ENCODE peak calls at places on chromosomes 5 and 9, in seven cellular contexts. One of them, this sample, is unnamed.

GRCh38 chr5:104265531-104266130 is 703.0 kb upstream of the NUDT12 start:
- DNase-seq in NCI-H774: no peak
- DNase-seq in Ammon's horn: no peak
- DNase-seq in NAMALWA: no peak
- DNase-seq in stimulated activated CD8-positive, alpha-beta memory T cell treated with anti-CD3 and anti-CD28 coated beads, Interleukin-2, amount 100 ng/mL, for 48 hours: no peak
- DNase-seq in left ventricle myocardium inferior: no peak
- DNase-seq in activated naive CD8-positive, alpha-beta T cell treated with anti-CD3 and anti-CD28 coated beads for 36 hours: no peak
- DNase-seq in this sample: no peak

GRCh38 chr5:123089572-123089970 is 530 bp downstream of the PRDM6 start:
- DNase-seq in NCI-H774: no peak
- DNase-seq in Ammon's horn: no peak
- DNase-seq in NAMALWA: no peak
- DNase-seq in stimulated activated CD8-positive, alpha-beta memory T cell treated with anti-CD3 and anti-CD28 coated beads, Interleukin-2, amount 100 ng/mL, for 48 hours: no peak
- DNase-seq in left ventricle myocardium inferior: peak
- DNase-seq in activated naive CD8-positive, alpha-beta T cell treated with anti-CD3 and anti-CD28 coated beads for 36 hours: no peak
- DNase-seq in this sample: no peak

GRCh38 chr5:125487231-125487630 is 740.8 kb upstream of the ZNF608 start:
- DNase-seq in NCI-H774: no peak
- DNase-seq in Ammon's horn: peak
- DNase-seq in NAMALWA: no peak
- DNase-seq in stimulated activated CD8-positive, alpha-beta memory T cell treated with anti-CD3 and anti-CD28 coated beads, Interleukin-2, amount 100 ng/mL, for 48 hours: no peak
- DNase-seq in left ventricle myocardium inferior: no peak
- DNase-seq in activated naive CD8-positive, alpha-beta T cell treated with anti-CD3 and anti-CD28 coated beads for 36 hours: no peak
- DNase-seq in this sample: no peak

GRCh38 chr9:113634597-113635515 is 171.3 kb downstream of the RGS3 start:
- DNase-seq in NCI-H774: no peak
- DNase-seq in Ammon's horn: no peak
- DNase-seq in NAMALWA: no peak
- DNase-seq in stimulated activated CD8-positive, alpha-beta memory T cell treated with anti-CD3 and anti-CD28 coated beads, Interleukin-2, amount 100 ng/mL, for 48 hours: no peak
- DNase-seq in left ventricle myocardium inferior: no peak
- DNase-seq in activated naive CD8-positive, alpha-beta T cell treated with anti-CD3 and anti-CD28 coated beads for 36 hours: no peak
- DNase-seq in this sample: no peak

GRCh38 chr9:133347515-133347984 is 381 bp downstream of the MED22 start:
- DNase-seq in NCI-H774: peak
- DNase-seq in Ammon's horn: no peak
- DNase-seq in NAMALWA: peak
- DNase-seq in stimulated activated CD8-positive, alpha-beta memory T cell treated with anti-CD3 and anti-CD28 coated beads, Interleukin-2, amount 100 ng/mL, for 48 hours: no peak
- DNase-seq in left ventricle myocardium inferior: peak
- DNase-seq in activated naive CD8-positive, alpha-beta T cell treated with anti-CD3 and anti-CD28 coated beads for 36 hours: peak
- DNase-seq in this sample: no peak

GRCh38 chr9:79984429-79985067 is 412.8 kb downstream of the TLE4 start:
- DNase-seq in NCI-H774: no peak
- DNase-seq in Ammon's horn: no peak
- DNase-seq in NAMALWA: no peak
- DNase-seq in stimulated activated CD8-positive, alpha-beta memory T cell treated with anti-CD3 and anti-CD28 coated beads, Interleukin-2, amount 100 ng/mL, for 48 hours: no peak
- DNase-seq in left ventricle myocardium inferior: no peak
- DNase-seq in activated naive CD8-positive, alpha-beta T cell treated with anti-CD3 and anti-CD28 coated beads for 36 hours: no peak
- DNase-seq in this sample: no peak

GRCh38 chr9:127692071-127692470 is 14.7 kb upstream of the CFAP157 start:
- DNase-seq in NCI-H774: no peak
- DNase-seq in Ammon's horn: no peak
- DNase-seq in NAMALWA: no peak
- DNase-seq in stimulated activated CD8-positive, alpha-beta memory T cell treated with anti-CD3 and anti-CD28 coated beads, Interleukin-2, amount 100 ng/mL, for 48 hours: no peak
- DNase-seq in left ventricle myocardium inferior: no peak
- DNase-seq in activated naive CD8-positive, alpha-beta T cell treated with anti-CD3 and anti-CD28 coated beads for 36 hours: no peak
- DNase-seq in this sample: no peak

GRCh38 chr9:120915854-120916495 is 10.6 kb downstream of the TRAF1 start:
- DNase-seq in NCI-H774: no peak
- DNase-seq in Ammon's horn: peak
- DNase-seq in NAMALWA: no peak
- DNase-seq in stimulated activated CD8-positive, alpha-beta memory T cell treated with anti-CD3 and anti-CD28 coated beads, Interleukin-2, amount 100 ng/mL, for 48 hours: no peak
- DNase-seq in left ventricle myocardium inferior: no peak
- DNase-seq in activated naive CD8-positive, alpha-beta T cell treated with anti-CD3 and anti-CD28 coated beads for 36 hours: no peak
- DNase-seq in this sample: no peak

GRCh38 chr9:75033789-75034473 is 5.8 kb upstream of the CARNMT1 start:
- DNase-seq in NCI-H774: no peak
- DNase-seq in Ammon's horn: no peak
- DNase-seq in NAMALWA: no peak
- DNase-seq in stimulated activated CD8-positive, alpha-beta memory T cell treated with anti-CD3 and anti-CD28 coated beads, Interleukin-2, amount 100 ng/mL, for 48 hours: no peak
- DNase-seq in left ventricle myocardium inferior: no peak
- DNase-seq in activated naive CD8-positive, alpha-beta T cell treated with anti-CD3 and anti-CD28 coated beads for 36 hours: no peak
- DNase-seq in this sample: no peak

GRCh38 chr5:120463991-120464626 is at the start of gene PRR16:
- DNase-seq in NCI-H774: peak
- DNase-seq in Ammon's horn: peak
- DNase-seq in NAMALWA: peak
- DNase-seq in stimulated activated CD8-positive, alpha-beta memory T cell treated with anti-CD3 and anti-CD28 coated beads, Interleukin-2, amount 100 ng/mL, for 48 hours: no peak
- DNase-seq in left ventricle myocardium inferior: peak
- DNase-seq in activated naive CD8-positive, alpha-beta T cell treated with anti-CD3 and anti-CD28 coated beads for 36 hours: peak
- DNase-seq in this sample: no peak

GRCh38 chr9:96400132-96400910 is 16.8 kb upstream of the SLC35D2 start:
- DNase-seq in NCI-H774: no peak
- DNase-seq in Ammon's horn: no peak
- DNase-seq in NAMALWA: no peak
- DNase-seq in stimulated activated CD8-positive, alpha-beta memory T cell treated with anti-CD3 and anti-CD28 coated beads, Interleukin-2, amount 100 ng/mL, for 48 hours: no peak
- DNase-seq in left ventricle myocardium inferior: no peak
- DNase-seq in activated naive CD8-positive, alpha-beta T cell treated with anti-CD3 and anti-CD28 coated beads for 36 hours: no peak
- DNase-seq in this sample: no peak

GRCh38 chr5:133754575-133755169 is 142.3 kb upstream of the FSTL4 start:
- DNase-seq in NCI-H774: peak
- DNase-seq in Ammon's horn: peak
- DNase-seq in NAMALWA: peak
- DNase-seq in stimulated activated CD8-positive, alpha-beta memory T cell treated with anti-CD3 and anti-CD28 coated beads, Interleukin-2, amount 100 ng/mL, for 48 hours: no peak
- DNase-seq in left ventricle myocardium inferior: no peak
- DNase-seq in activated naive CD8-positive, alpha-beta T cell treated with anti-CD3 and anti-CD28 coated beads for 36 hours: peak
- DNase-seq in this sample: peak

GRCh38 chr9:130626249-130626982 is 38.0 kb upstream of the PRDM12 start:
- DNase-seq in NCI-H774: no peak
- DNase-seq in Ammon's horn: no peak
- DNase-seq in NAMALWA: no peak
- DNase-seq in stimulated activated CD8-positive, alpha-beta memory T cell treated with anti-CD3 and anti-CD28 coated beads, Interleukin-2, amount 100 ng/mL, for 48 hours: no peak
- DNase-seq in left ventricle myocardium inferior: peak
- DNase-seq in activated naive CD8-positive, alpha-beta T cell treated with anti-CD3 and anti-CD28 coated beads for 36 hours: no peak
- DNase-seq in this sample: no peak

GRCh38 chr9:135790356-135790755 is 88.4 kb downstream of the KCNT1 start:
- DNase-seq in NCI-H774: no peak
- DNase-seq in Ammon's horn: no peak
- DNase-seq in NAMALWA: no peak
- DNase-seq in stimulated activated CD8-positive, alpha-beta memory T cell treated with anti-CD3 and anti-CD28 coated beads, Interleukin-2, amount 100 ng/mL, for 48 hours: no peak
- DNase-seq in left ventricle myocardium inferior: no peak
- DNase-seq in activated naive CD8-positive, alpha-beta T cell treated with anti-CD3 and anti-CD28 coated beads for 36 hours: no peak
- DNase-seq in this sample: no peak

GRCh38 chr5:128099944-128100343 is 16.4 kb downstream of the SLC12A2 start:
- DNase-seq in NCI-H774: no peak
- DNase-seq in Ammon's horn: no peak
- DNase-seq in NAMALWA: no peak
- DNase-seq in stimulated activated CD8-positive, alpha-beta memory T cell treated with anti-CD3 and anti-CD28 coated beads, Interleukin-2, amount 100 ng/mL, for 48 hours: no peak
- DNase-seq in left ventricle myocardium inferior: no peak
- DNase-seq in activated naive CD8-positive, alpha-beta T cell treated with anti-CD3 and anti-CD28 coated beads for 36 hours: no peak
- DNase-seq in this sample: no peak

GRCh38 chr5:36442796-36443195 is 141.1 kb upstream of the RANBP3L start:
- DNase-seq in NCI-H774: no peak
- DNase-seq in Ammon's horn: no peak
- DNase-seq in NAMALWA: no peak
- DNase-seq in stimulated activated CD8-positive, alpha-beta memory T cell treated with anti-CD3 and anti-CD28 coated beads, Interleukin-2, amount 100 ng/mL, for 48 hours: no peak
- DNase-seq in left ventricle myocardium inferior: no peak
- DNase-seq in activated naive CD8-positive, alpha-beta T cell treated with anti-CD3 and anti-CD28 coated beads for 36 hours: no peak
- DNase-seq in this sample: no peak

GRCh38 chr5:15285901-15286583 is 213.9 kb upstream of the FBXL7 start:
- DNase-seq in NCI-H774: no peak
- DNase-seq in Ammon's horn: peak
- DNase-seq in NAMALWA: no peak
- DNase-seq in stimulated activated CD8-positive, alpha-beta memory T cell treated with anti-CD3 and anti-CD28 coated beads, Interleukin-2, amount 100 ng/mL, for 48 hours: no peak
- DNase-seq in left ventricle myocardium inferior: peak
- DNase-seq in activated naive CD8-positive, alpha-beta T cell treated with anti-CD3 and anti-CD28 coated beads for 36 hours: no peak
- DNase-seq in this sample: no peak

GRCh38 chr5:35313296-35313695 is 83.0 kb upstream of the PRLR start:
- DNase-seq in NCI-H774: no peak
- DNase-seq in Ammon's horn: no peak
- DNase-seq in NAMALWA: no peak
- DNase-seq in stimulated activated CD8-positive, alpha-beta memory T cell treated with anti-CD3 and anti-CD28 coated beads, Interleukin-2, amount 100 ng/mL, for 48 hours: no peak
- DNase-seq in left ventricle myocardium inferior: no peak
- DNase-seq in activated naive CD8-positive, alpha-beta T cell treated with anti-CD3 and anti-CD28 coated beads for 36 hours: no peak
- DNase-seq in this sample: no peak

GRCh38 chr5:159444441-159445082 is 114.3 kb upstream of the IL12B start:
- DNase-seq in NCI-H774: no peak
- DNase-seq in Ammon's horn: peak
- DNase-seq in NAMALWA: peak
- DNase-seq in stimulated activated CD8-positive, alpha-beta memory T cell treated with anti-CD3 and anti-CD28 coated beads, Interleukin-2, amount 100 ng/mL, for 48 hours: no peak
- DNase-seq in left ventricle myocardium inferior: no peak
- DNase-seq in activated naive CD8-positive, alpha-beta T cell treated with anti-CD3 and anti-CD28 coated beads for 36 hours: no peak
- DNase-seq in this sample: no peak

GRCh38 chr9:105251733-105252404 is 7.4 kb downstream of the SLC44A1 start:
- DNase-seq in NCI-H774: no peak
- DNase-seq in Ammon's horn: no peak
- DNase-seq in NAMALWA: no peak
- DNase-seq in stimulated activated CD8-positive, alpha-beta memory T cell treated with anti-CD3 and anti-CD28 coated beads, Interleukin-2, amount 100 ng/mL, for 48 hours: no peak
- DNase-seq in left ventricle myocardium inferior: no peak
- DNase-seq in activated naive CD8-positive, alpha-beta T cell treated with anti-CD3 and anti-CD28 coated beads for 36 hours: no peak
- DNase-seq in this sample: no peak

GRCh38 chr9:94018628-94019027 is 63.5 kb upstream of the BARX1 start:
- DNase-seq in NCI-H774: no peak
- DNase-seq in Ammon's horn: no peak
- DNase-seq in NAMALWA: no peak
- DNase-seq in stimulated activated CD8-positive, alpha-beta memory T cell treated with anti-CD3 and anti-CD28 coated beads, Interleukin-2, amount 100 ng/mL, for 48 hours: no peak
- DNase-seq in left ventricle myocardium inferior: no peak
- DNase-seq in activated naive CD8-positive, alpha-beta T cell treated with anti-CD3 and anti-CD28 coated beads for 36 hours: no peak
- DNase-seq in this sample: no peak

GRCh38 chr9:34961574-34962480 is 3.7 kb downstream of the PHF24 start:
- DNase-seq in NCI-H774: no peak
- DNase-seq in Ammon's horn: no peak
- DNase-seq in NAMALWA: no peak
- DNase-seq in stimulated activated CD8-positive, alpha-beta memory T cell treated with anti-CD3 and anti-CD28 coated beads, Interleukin-2, amount 100 ng/mL, for 48 hours: no peak
- DNase-seq in left ventricle myocardium inferior: no peak
- DNase-seq in activated naive CD8-positive, alpha-beta T cell treated with anti-CD3 and anti-CD28 coated beads for 36 hours: peak
- DNase-seq in this sample: no peak

GRCh38 chr5:3605298-3606010 is 9.8 kb downstream of the IRX1 start:
- DNase-seq in NCI-H774: no peak
- DNase-seq in Ammon's horn: no peak
- DNase-seq in NAMALWA: no peak
- DNase-seq in stimulated activated CD8-positive, alpha-beta memory T cell treated with anti-CD3 and anti-CD28 coated beads, Interleukin-2, amount 100 ng/mL, for 48 hours: no peak
- DNase-seq in left ventricle myocardium inferior: no peak
- DNase-seq in activated naive CD8-positive, alpha-beta T cell treated with anti-CD3 and anti-CD28 coated beads for 36 hours: no peak
- DNase-seq in this sample: no peak

GRCh38 chr5:176364765-176365662 is at the start of gene ARL10:
- DNase-seq in NCI-H774: no peak
- DNase-seq in Ammon's horn: peak
- DNase-seq in NAMALWA: peak
- DNase-seq in stimulated activated CD8-positive, alpha-beta memory T cell treated with anti-CD3 and anti-CD28 coated beads, Interleukin-2, amount 100 ng/mL, for 48 hours: peak
- DNase-seq in left ventricle myocardium inferior: peak
- DNase-seq in activated naive CD8-positive, alpha-beta T cell treated with anti-CD3 and anti-CD28 coated beads for 36 hours: peak
- DNase-seq in this sample: no peak

GRCh38 chr5:157180374-157181264 is at the start of gene ITK:
- DNase-seq in NCI-H774: no peak
- DNase-seq in Ammon's horn: no peak
- DNase-seq in NAMALWA: no peak
- DNase-seq in stimulated activated CD8-positive, alpha-beta memory T cell treated with anti-CD3 and anti-CD28 coated beads, Interleukin-2, amount 100 ng/mL, for 48 hours: no peak
- DNase-seq in left ventricle myocardium inferior: no peak
- DNase-seq in activated naive CD8-positive, alpha-beta T cell treated with anti-CD3 and anti-CD28 coated beads for 36 hours: no peak
- DNase-seq in this sample: no peak

This sample was measured in GM12864.